ENCODE peak calls at places on chromosome 20, in seven cellular contexts. I is stimulated activated CD8-positive, alpha-beta memory T cell treated with anti-CD3 and anti-CD28 coated beads, Interleukin-7, amount 100 ng/mL, for 4 hours; J is H4; C is NCI-H1436 treated with DMSO at 0.1 percent for 48 hours; L is globus pallidus; T is GM23338; R is C1 segment of cervical spinal cord. G is an unnamed sample.
A peak's percentile ranks its signal among the peaks of the same experiment; 100 is the strongest.

GRCh38 chr20:4051413-4052138 is 36.2 kb upstream of the RNF24 start:
- DNase-seq in I (no peak), J (no peak), C (no peak), L (no peak), T (no peak), R (no peak), G (no peak)

GRCh38 chr20:36676701-36677421 is 30.9 kb upstream of the SLA2 start:
- DNase-seq in I (no peak), J (no peak), C (no peak), L (no peak), T (peak; percentile 89), R (no peak), G (no peak)

GRCh38 chr20:23225407-23226060 is 125.1 kb upstream of the NXT1 start:
- DNase-seq in I (no peak), J (peak; percentile 90), C (no peak), L (peak; percentile 26), T (no peak), R (peak; percentile 30), G (no peak)

GRCh38 chr20:1887756-1888155 is 7.5 kb upstream of the SIRPA start:
- DNase-seq in I (no peak), J (no peak), C (no peak), L (no peak), T (no peak), R (no peak), G (no peak)

GRCh38 chr20:58524814-58525213 is 9.6 kb upstream of the APCDD1L start:
- DNase-seq in I (no peak), J (peak; percentile 76), C (no peak), L (no peak), T (no peak), R (no peak), G (no peak)

GRCh38 chr20:58268936-58269619 is 40.4 kb upstream of the RAB22A start:
- DNase-seq in I (no peak), J (no peak), C (no peak), L (no peak), T (no peak), R (no peak), G (no peak)

GRCh38 chr20:44187054-44187762 is at the start of gene JPH2:
- DNase-seq in I (no peak), J (peak; percentile 65), C (no peak), L (no peak), T (peak; percentile 78), R (no peak), G (no peak)

GRCh38 chr20:16434087-16434664 is 139.1 kb downstream of the KIF16B start:
- DNase-seq in I (peak; percentile 1), J (peak; percentile 61), C (no peak), L (peak; percentile 9), T (peak; percentile 86), R (no peak), G (no peak)

GRCh38 chr20:4638826-4639225 is 82.9 kb upstream of the PRND start:
- DNase-seq in I (no peak), J (no peak), C (no peak), L (no peak), T (no peak), R (no peak), G (no peak)

GRCh38 chr20:34996243-34996984 is 40.7 kb downstream of the MYH7B start:
- DNase-seq in I (no peak), J (no peak), C (no peak), L (no peak), T (no peak), R (no peak), G (no peak)

GRCh38 chr20:45452772-45453171 is 16.8 kb upstream of the WFDC2 start:
- DNase-seq in I (no peak), J (no peak), C (no peak), L (no peak), T (no peak), R (no peak), G (no peak)

GRCh38 chr20:33681728-33682353 is 4.3 kb downstream of the E2F1 start:
- DNase-seq in I (no peak), J (no peak), C (no peak), L (no peak), T (no peak), R (no peak), G (no peak)

GRCh38 chr20:46022411-46023147 is 6.4 kb upstream of the SLC12A5 start:
- DNase-seq in I (peak; percentile 65), J (no peak), C (no peak), L (no peak), T (peak; percentile 85), R (peak; percentile 41), G (no peak)

G was measured in NCI-H2081 treated with DMSO at 0.1 percent for 48 hours.